ENCODE peak calls at places on chromosomes 5 and 9, in ten cellular contexts. B, R, Z, L, G, H, W, E, I and K are unnamed samples.

GRCh38 chr9:35748858-35749514 is at the start of the genes GBA2 and RGP1:
- DNase-seq in B (peak; percentile 43), R (peak; percentile 51), Z (no peak), L (peak; percentile 74), G (peak; percentile 66), H (no peak), W (peak; percentile 93), E (peak; percentile 89), I (peak; percentile 83), K (no peak)

GRCh38 chr5:130992095-130992494 is 173.0 kb downstream of the HINT1 start:
- DNase-seq in B (no peak), R (no peak), Z (no peak), L (no peak), G (no peak), H (no peak), W (peak; percentile 62), E (no peak), I (no peak), K (no peak)

GRCh38 chr9:80175286-80175906 is 603.6 kb downstream of the TLE4 start:
- DNase-seq in B (peak; percentile 64), R (peak; percentile 18), Z (no peak), L (peak; percentile 63), G (no peak), H (no peak), W (peak; percentile 57), E (no peak), I (peak; percentile 70), K (no peak)

GRCh38 chr5:169629847-169630548 is 7.1 kb upstream of the DOCK2 start:
- DNase-seq in B (peak; percentile 90), R (no peak), Z (peak; percentile 46), L (peak; percentile 86), G (no peak), H (no peak), W (peak; percentile 49), E (no peak), I (peak; percentile 68), K (no peak)

GRCh38 chr5:1800470-1801060 is 642 bp upstream of the NDUFS6 start:
- DNase-seq in B (no peak), R (no peak), Z (no peak), L (peak; percentile 11), G (peak; percentile 57), H (no peak), W (no peak), E (no peak), I (peak; percentile 42), K (no peak)

GRCh38 chr5:425714-426113 is 17.3 kb upstream of the EXOC3 start:
- DNase-seq in B (no peak), R (no peak), Z (no peak), L (peak; percentile 27), G (no peak), H (no peak), W (no peak), E (no peak), I (peak; percentile 28), K (no peak)

GRCh38 chr5:135467051-135467625 is 15.0 kb upstream of the TIFAB start:
- DNase-seq in B (no peak), R (no peak), Z (no peak), L (no peak), G (no peak), H (no peak), W (no peak), E (no peak), I (no peak), K (no peak)

GRCh38 chr9:16266648-16267276 is 603.7 kb downstream of the BNC2 start:
- DNase-seq in B (no peak), R (peak; percentile 33), Z (no peak), L (peak; percentile 22), G (no peak), H (no peak), W (no peak), E (no peak), I (peak; percentile 45), K (no peak)

GRCh38 chr5:84255318-84255717 is 129.4 kb downstream of the EDIL3 start:
- DNase-seq in B (peak; percentile 48), R (no peak), Z (no peak), L (peak; percentile 67), G (no peak), H (no peak), W (peak; percentile 28), E (no peak), I (peak; percentile 12), K (no peak)

GRCh38 chr9:130110166-130110565 is 56.5 kb downstream of the GPR107 start:
- DNase-seq in B (no peak), R (no peak), Z (no peak), L (no peak), G (no peak), H (no peak), W (no peak), E (no peak), I (no peak), K (no peak)

GRCh38 chr9:130107955-130108354 is 54.2 kb downstream of the GPR107 start:
- DNase-seq in B (no peak), R (no peak), Z (no peak), L (no peak), G (no peak), H (no peak), W (no peak), E (no peak), I (no peak), K (no peak)

GRCh38 chr9:130112244-130113151 is 58.8 kb downstream of the GPR107 start:
- DNase-seq in B (peak; percentile 27), R (no peak), Z (no peak), L (no peak), G (no peak), H (no peak), W (no peak), E (no peak), I (no peak), K (no peak)

GRCh38 chr9:130111805-130112204 is 58.1 kb downstream of the GPR107 start:
- DNase-seq in B (no peak), R (no peak), Z (no peak), L (no peak), G (no peak), H (no peak), W (no peak), E (no peak), I (no peak), K (no peak)

DNA sequence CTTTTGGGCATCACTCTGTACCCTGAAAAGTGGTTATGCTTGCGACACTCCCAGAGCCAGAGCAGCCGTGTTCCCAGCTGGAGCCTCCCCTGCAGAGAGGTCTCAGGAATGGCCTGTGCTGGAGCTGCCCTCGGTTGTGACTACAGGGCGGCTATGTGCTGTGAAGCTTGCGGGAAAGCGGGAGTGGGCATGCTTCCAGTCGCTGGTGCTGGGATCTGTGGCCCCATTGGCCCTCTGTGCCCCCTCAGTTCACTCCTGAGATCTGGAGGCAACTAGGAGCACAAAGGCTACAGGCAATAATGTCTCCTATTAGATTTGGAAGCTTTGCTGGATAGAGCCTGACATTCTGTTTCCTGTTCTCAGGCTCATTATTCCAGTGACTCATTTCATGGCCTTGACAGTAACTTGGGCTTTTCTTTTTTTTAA is 56.9 kb downstream of the GPR107 start:
- DNase-seq in B (peak; percentile 59), R (no peak), Z (no peak), L (no peak), G (no peak), H (no peak), W (no peak), E (no peak), I (no peak), K (no peak)
- H3K27ac ChIP-seq in B (no peak overlapping the region), R (no peak overlapping the region), Z (peak overlapping the region; percentile 39), L (no peak overlapping the region), G (no peak overlapping the region), H (no peak overlapping the region), W (no peak overlapping the region), E (no peak overlapping the region), I (no peak overlapping the region), K (no peak overlapping the region)

GRCh38 chr5:127958421-127959011 is 125.0 kb upstream of the SLC12A2 start:
- DNase-seq in B (no peak), R (no peak), Z (no peak), L (peak; percentile 56), G (no peak), H (no peak), W (peak; percentile 28), E (no peak), I (peak; percentile 23), K (no peak)
- H3K27ac ChIP-seq in B (no peak overlapping the region), R (no peak overlapping the region), Z (no peak overlapping the region), L (peak overlapping the region; percentile 90), G (no peak overlapping the region), H (no peak overlapping the region), W (peak overlapping the region; percentile 21), E (peak overlapping the region; percentile 6), I (no peak overlapping the region), K (no peak overlapping the region)

GRCh38 chr5:156912869-156913268 is 50.2 kb downstream of the TIMD4 start:
- DNase-seq in B (no peak), R (no peak), Z (no peak), L (no peak), G (no peak), H (no peak), W (no peak), E (no peak), I (no peak), K (no peak)
- H3K27ac ChIP-seq in B (no peak overlapping the region), R (no peak overlapping the region), Z (no peak overlapping the region), L (no peak overlapping the region), G (no peak overlapping the region), H (no peak overlapping the region), W (no peak overlapping the region), E (no peak overlapping the region), I (no peak overlapping the region), K (no peak overlapping the region)

GRCh38 chr5:149203896-149204544 is 62.7 kb downstream of the ABLIM3 start:
- DNase-seq in B (peak; percentile 86), R (no peak), Z (no peak), L (peak; percentile 45), G (no peak), H (no peak), W (no peak), E (no peak), I (no peak), K (no peak)

GRCh38 chr5:149205625-149206523 is 64.6 kb downstream of the ABLIM3 start:
- DNase-seq in B (peak; percentile 93), R (peak; percentile 38), Z (peak; percentile 72), L (peak; percentile 48), G (no peak), H (no peak), W (no peak), E (no peak), I (no peak), K (no peak)

GRCh38 chr5:149210229-149210628 is 61.4 kb upstream of the AFAP1L1 start:
- DNase-seq in B (peak; percentile 90), R (no peak), Z (peak; percentile 42), L (no peak), G (no peak), H (no peak), W (no peak), E (no peak), I (no peak), K (no peak)

GRCh38 chr5:149207821-149208220 is 63.8 kb upstream of the AFAP1L1 start:
- DNase-seq in B (no peak), R (no peak), Z (no peak), L (no peak), G (no peak), H (no peak), W (no peak), E (no peak), I (no peak), K (no peak)

DNA sequence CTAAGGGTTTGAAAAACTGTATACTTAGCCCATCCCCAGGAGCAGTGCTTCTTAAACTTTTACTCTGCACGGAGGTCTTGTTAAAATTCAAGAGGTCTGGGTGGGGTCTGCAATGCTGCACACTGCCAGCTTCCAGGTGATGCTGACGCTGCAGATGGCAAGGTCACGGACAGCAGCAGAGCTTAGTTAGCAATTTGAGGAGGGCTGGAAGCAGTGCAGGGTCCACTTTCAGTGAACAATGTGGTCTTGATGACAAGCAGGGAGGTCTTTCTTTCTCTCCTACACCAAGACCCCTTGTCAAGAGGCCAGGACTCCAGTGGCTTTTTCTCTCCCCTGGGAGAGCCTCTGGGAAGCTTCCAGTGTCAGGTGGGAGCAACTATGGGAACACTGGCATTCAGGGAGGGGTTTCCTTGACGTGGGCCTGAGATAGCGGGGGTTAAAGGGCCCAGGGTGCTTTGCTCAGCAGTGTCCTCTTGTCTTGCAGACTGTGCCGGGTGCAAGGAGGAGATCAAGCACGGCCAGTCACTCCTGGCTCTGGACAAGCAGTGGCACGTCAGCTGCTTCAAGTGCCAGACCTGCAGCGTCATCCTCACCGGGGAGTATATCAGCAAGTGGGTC is 65.0 kb upstream of the AFAP1L1 start:
- DNase-seq in B (peak; percentile 45), R (no peak), Z (no peak), L (no peak), G (no peak), H (no peak), W (no peak), E (no peak), I (no peak), K (peak; percentile 50)
- H3K27ac ChIP-seq in B (peak overlapping the region; percentile 91), R (peak overlapping the region; percentile 5), Z (peak overlapping the region; percentile 95), L (no peak overlapping the region), G (no peak overlapping the region), H (no peak overlapping the region), W (no peak overlapping the region), E (peak overlapping the region; percentile 8), I (no peak overlapping the region), K (no peak overlapping the region)